ENCODE peak calls at places on chromosome 19, in eight cellular contexts. O is SK-N-SH, S is astrocyte of the spinal cord, Y is colonic mucosa, I is lower leg skin, C is cardiac fibroblast, V is GM23248, Q is heart right ventricle. B is an unnamed sample.

GRCh38 chr19:14530005-14530348 is 583 bp downstream of the TECR start:
- DNase-seq in O (no peak), S (no peak), Y (peak), I (no peak), C (no peak), V (no peak), Q (no peak), B (no peak)

GRCh38 chr19:48614436-48615144 is at the start of gene FAM83E:
- DNase-seq in O (no peak), S (no peak), Y (peak), I (no peak), C (no peak), V (peak), Q (no peak), B (no peak)

GRCh38 chr19:47742636-47743035 is 2.7 kb upstream of the NOP53 start:
- DNase-seq in O (no peak), S (peak), Y (no peak), I (no peak), C (no peak), V (peak), Q (no peak), B (no peak)

GRCh38 chr19:14434543-14435319 is 1.6 kb downstream of the PKN1 start:
- DNase-seq in O (peak), S (peak), Y (peak), I (peak), C (peak), V (peak), Q (peak), B (peak)

GRCh38 chr19:12137541-12137940 is 2.6 kb downstream of the ZNF20 start:
- DNase-seq in O (no peak), S (no peak), Y (no peak), I (peak), C (no peak), V (peak), Q (no peak), B (no peak)

GRCh38 chr19:15467734-15468214 is 3.4 kb upstream of the RASAL3 start:
- DNase-seq in O (no peak), S (no peak), Y (no peak), I (no peak), C (no peak), V (no peak), Q (no peak), B (no peak)

GRCh38 chr19:48961051-48961649 is 4.0 kb upstream of the FTL start:
- DNase-seq in O (no peak), S (no peak), Y (no peak), I (no peak), C (no peak), V (no peak), Q (no peak), B (no peak)

GRCh38 chr19:17113127-17113785 is 37.7 kb downstream of the MYO9B start:
- DNase-seq in O (no peak), S (no peak), Y (no peak), I (no peak), C (no peak), V (no peak), Q (no peak), B (no peak)

GRCh38 chr19:23101241-23101640 is 15.6 kb upstream of the ZNF730 start:
- DNase-seq in O (no peak), S (no peak), Y (no peak), I (no peak), C (no peak), V (no peak), Q (no peak), B (no peak)

GRCh38 chr19:30371960-30372824 is at the start of gene ZNF536:
- DNase-seq in O (no peak), S (no peak), Y (no peak), I (peak), C (no peak), V (no peak), Q (no peak), B (no peak)

GRCh38 chr19:46728693-46729339 is 11.9 kb upstream of the PRKD2 start:
- DNase-seq in O (peak), S (peak), Y (peak), I (peak), C (peak), V (peak), Q (peak), B (no peak)

GRCh38 chr19:29606420-29606747 is 301 bp downstream of the POP4 start:
- DNase-seq in O (no peak), S (no peak), Y (peak), I (no peak), C (no peak), V (no peak), Q (no peak), B (no peak)

GRCh38 chr19:55086730-55087541 is 11.3 kb downstream of the EPS8L1 start:
- DNase-seq in O (peak), S (peak), Y (peak), I (peak), C (peak), V (peak), Q (peak), B (peak)

GRCh38 chr19:54430306-54431254 is 15.3 kb downstream of the TTYH1 start:
- DNase-seq in O (peak), S (no peak), Y (no peak), I (no peak), C (peak), V (peak), Q (peak), B (no peak)

GRCh38 chr19:35128398-35129057 is 6.3 kb downstream of the LGI4 start:
- DNase-seq in O (no peak), S (no peak), Y (no peak), I (no peak), C (no peak), V (no peak), Q (no peak), B (no peak)

GRCh38 chr19:4660993-4661392 is 9.1 kb downstream of the MYDGF start:
- DNase-seq in O (no peak), S (no peak), Y (no peak), I (no peak), C (peak), V (no peak), Q (no peak), B (no peak)

GRCh38 chr19:39539165-39539518 is 819 bp downstream of the EID2 start:
- DNase-seq in O (no peak), S (peak), Y (no peak), I (no peak), C (peak), V (no peak), Q (no peak), B (no peak)

GRCh38 chr19:37942516-37942902 is 35.5 kb downstream of the SIPA1L3 start:
- DNase-seq in O (no peak), S (no peak), Y (no peak), I (peak), C (no peak), V (no peak), Q (no peak), B (no peak)

GRCh38 chr19:7196721-7197168 is 97.5 kb downstream of the INSR start:
- DNase-seq in O (no peak), S (no peak), Y (peak), I (peak), C (peak), V (peak), Q (peak), B (no peak)

GRCh38 chr19:55688422-55689218 is 13.6 kb downstream of the EPN1 start:
- DNase-seq in O (no peak), S (no peak), Y (peak), I (no peak), C (no peak), V (no peak), Q (no peak), B (no peak)

GRCh38 chr19:31289976-31290375 is 59.3 kb downstream of the TSHZ3 start:
- DNase-seq in O (no peak), S (no peak), Y (no peak), I (no peak), C (no peak), V (no peak), Q (no peak), B (no peak)

GRCh38 chr19:45681391-45682015 is 10.2 kb downstream of the SNRPD2 start:
- DNase-seq in O (peak), S (peak), Y (peak), I (peak), C (peak), V (peak), Q (peak), B (peak)

GRCh38 chr19:45568732-45569131 is 15.9 kb downstream of the OPA3 start:
- DNase-seq in O (no peak), S (peak), Y (no peak), I (no peak), C (peak), V (peak), Q (no peak), B (no peak)

GRCh38 chr19:56942749-56943148 is 102.2 kb upstream of the PEG3 start:
- DNase-seq in O (peak), S (no peak), Y (peak), I (peak), C (no peak), V (peak), Q (peak), B (peak)

GRCh38 chr19:3556978-3557460 is 367 bp downstream of the MFSD12 start:
- DNase-seq in O (peak), S (no peak), Y (peak), I (no peak), C (no peak), V (peak), Q (no peak), B (no peak)

GRCh38 chr19:10009714-10010224 is 535 bp downstream of the COL5A3 start:
- DNase-seq in O (no peak), S (no peak), Y (no peak), I (no peak), C (peak), V (no peak), Q (no peak), B (no peak)

GRCh38 chr19:32519023-32519422 is 62.0 kb upstream of the PDCD5 start:
- DNase-seq in O (no peak), S (no peak), Y (no peak), I (no peak), C (peak), V (no peak), Q (no peak), B (no peak)

GRCh38 chr19:16143399-16144215 is at the start of gene HSH2D:
- DNase-seq in O (no peak), S (no peak), Y (peak), I (peak), C (no peak), V (no peak), Q (no peak), B (no peak)

GRCh38 chr19:42370068-42370520 is 20.0 kb downstream of the CNFN start:
- DNase-seq in O (no peak), S (no peak), Y (no peak), I (no peak), C (no peak), V (no peak), Q (no peak), B (no peak)

GRCh38 chr19:40264314-40265054 is 20.7 kb downstream of the AKT2 start:
- DNase-seq in O (no peak), S (no peak), Y (no peak), I (no peak), C (no peak), V (no peak), Q (no peak), B (no peak)

GRCh38 chr19:5293607-5294089 is 47.0 kb downstream of the PTPRS start:
- DNase-seq in O (peak), S (peak), Y (no peak), I (peak), C (peak), V (peak), Q (no peak), B (no peak)

GRCh38 chr19:58305932-58306323 is 751 bp downstream of the ERVK3-1 start:
- DNase-seq in O (peak), S (peak), Y (peak), I (no peak), C (no peak), V (peak), Q (no peak), B (no peak)

GRCh38 chr19:38452430-38453366 is 19.2 kb downstream of the RYR1 start:
- DNase-seq in O (peak), S (no peak), Y (peak), I (no peak), C (no peak), V (peak), Q (no peak), B (no peak)

GRCh38 chr19:2207991-2208860 is 27.9 kb downstream of the PLEKHJ1 start:
- DNase-seq in O (no peak), S (peak), Y (peak), I (peak), C (peak), V (peak), Q (peak), B (no peak)

GRCh38 chr19:35896643-35897040 is 3.7 kb downstream of the NFKBID start:
- DNase-seq in O (no peak), S (no peak), Y (no peak), I (no peak), C (no peak), V (no peak), Q (no peak), B (no peak)

GRCh38 chr19:38046254-38047047 is 139.4 kb downstream of the SIPA1L3 start:
- DNase-seq in O (no peak), S (no peak), Y (peak), I (no peak), C (no peak), V (no peak), Q (no peak), B (no peak)

GRCh38 chr19:1167687-1168561 is 6.1 kb downstream of the SBNO2 start:
- DNase-seq in O (no peak), S (no peak), Y (no peak), I (peak), C (no peak), V (no peak), Q (no peak), B (no peak)

GRCh38 chr19:1170938-1171754 is 2.9 kb downstream of the SBNO2 start:
- DNase-seq in O (no peak), S (no peak), Y (no peak), I (peak), C (no peak), V (peak), Q (no peak), B (no peak)

GRCh38 chr19:1169921-1170885 is 3.9 kb downstream of the SBNO2 start:
- DNase-seq in O (peak), S (peak), Y (no peak), I (no peak), C (no peak), V (peak), Q (no peak), B (no peak)

GRCh38 chr19:1168562-1168873 is 5.5 kb downstream of the SBNO2 start:
- DNase-seq in O (no peak), S (no peak), Y (no peak), I (no peak), C (no peak), V (no peak), Q (no peak), B (no peak)

GRCh38 chr19:1168877-1169791 is 4.9 kb downstream of the SBNO2 start:
- DNase-seq in O (no peak), S (peak), Y (no peak), I (peak), C (peak), V (peak), Q (no peak), B (no peak)
- H3K4me3 ChIP-seq in O (peak), S (peak), Y (peak), I (no peak), C (peak), V (no peak), Q (no peak), B (peak)

GRCh38 chr19:50724522-50725217 is 1.5 kb downstream of the CLEC11A start:
- DNase-seq in O (peak), S (peak), Y (peak), I (peak), C (peak), V (peak), Q (peak), B (peak)

GRCh38 chr19:50722248-50723013 is 733 bp upstream of the CLEC11A start:
- DNase-seq in O (no peak), S (no peak), Y (no peak), I (no peak), C (no peak), V (peak), Q (no peak), B (no peak)

GRCh38 chr19:50725218-50725931 is 2.2 kb downstream of the CLEC11A start:
- DNase-seq in O (no peak), S (no peak), Y (no peak), I (no peak), C (no peak), V (no peak), Q (no peak), B (no peak)

GRCh38 chr19:50723069-50723468 is at the start of gene CLEC11A:
- DNase-seq in O (no peak), S (peak), Y (peak), I (peak), C (peak), V (peak), Q (peak), B (no peak)

DNA sequence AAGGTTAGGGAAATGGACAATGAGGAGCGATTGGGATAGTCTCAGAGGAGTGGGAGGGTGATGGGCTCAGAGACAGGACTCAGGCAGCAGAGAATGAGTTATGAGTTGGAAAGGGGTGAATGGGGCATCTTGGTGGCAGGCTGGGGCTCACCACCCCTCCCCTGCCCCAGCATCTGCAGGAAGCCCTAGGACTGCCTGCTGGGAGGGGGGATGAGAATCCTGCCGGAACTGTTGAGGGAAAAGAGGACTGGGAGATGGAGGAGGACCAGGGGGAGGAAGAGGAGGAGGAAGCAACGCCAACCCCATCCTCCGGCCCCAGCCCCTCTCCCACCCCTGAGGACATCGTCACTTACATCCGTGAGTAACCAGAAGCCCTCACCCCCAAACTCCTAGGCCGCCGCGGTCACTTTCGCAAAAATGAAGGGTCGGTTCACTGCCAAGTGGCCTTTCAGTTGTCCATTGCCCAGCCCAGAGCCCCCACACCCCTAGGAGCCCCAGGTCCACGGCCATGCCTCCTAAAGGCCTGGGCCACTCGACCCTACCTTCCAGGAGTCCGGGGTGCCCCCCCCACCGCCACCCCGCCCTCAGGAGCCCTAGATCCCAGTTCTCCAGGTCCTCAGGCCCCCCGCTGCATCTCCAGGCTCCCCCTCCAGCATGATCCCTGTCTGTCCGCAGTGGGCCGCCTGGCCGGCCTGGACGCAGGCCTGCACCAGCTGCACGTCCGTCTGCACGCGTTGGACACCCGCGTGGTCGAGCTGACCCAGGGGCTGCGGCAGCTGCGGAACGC is 764 bp downstream of the CLEC11A start:
- DNase-seq in O (no peak), S (no peak), Y (no peak), I (no peak), C (no peak), V (peak), Q (no peak), B (no peak)
- H3K4me3 ChIP-seq in O (peak), S (peak), Y (peak), I (peak), C (peak), V (peak), Q (peak), B (peak)

DNA sequence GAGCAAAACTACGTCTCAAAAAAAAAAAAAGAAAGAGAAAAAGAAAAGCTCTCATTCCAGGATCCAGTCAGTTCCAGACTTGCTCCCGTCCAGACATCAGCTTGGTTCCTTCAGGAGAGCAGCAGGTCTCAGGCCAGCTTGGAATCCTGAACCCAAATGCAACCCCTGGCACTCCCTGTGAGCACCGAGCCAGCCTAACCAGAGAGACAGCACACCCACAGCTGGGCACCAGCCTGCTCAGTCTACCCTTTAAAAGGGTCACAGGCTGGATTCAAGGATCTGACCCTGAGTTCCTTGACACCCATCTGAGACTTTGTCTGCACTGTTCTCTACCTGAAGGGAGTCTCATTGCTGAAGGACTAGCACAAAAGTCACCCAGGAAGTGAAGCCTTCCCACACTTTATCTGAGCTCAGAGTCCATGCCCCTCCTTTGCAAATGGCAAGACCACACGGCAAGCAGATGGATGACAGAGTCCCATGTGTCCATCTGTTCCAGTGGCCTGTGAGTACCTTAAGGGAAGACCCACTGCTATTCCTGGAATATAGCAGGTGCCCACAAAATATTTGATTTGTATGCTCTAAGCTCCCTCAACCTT is 1.4 kb downstream of the PEPD start:
- DNase-seq in O (no peak), S (no peak), Y (no peak), I (no peak), C (no peak), V (no peak), Q (no peak), B (no peak)
- H3K4me3 ChIP-seq in O (peak), S (no peak), Y (no peak), I (no peak), C (no peak), V (no peak), Q (no peak), B (peak)

GRCh38 chr19:18506545-18506944 is 15.3 kb downstream of the ELL start:
- DNase-seq in O (no peak), S (no peak), Y (no peak), I (no peak), C (no peak), V (no peak), Q (no peak), B (no peak)
- H3K4me3 ChIP-seq in O (no peak), S (no peak), Y (no peak), I (no peak), C (no peak), V (no peak), Q (no peak), B (peak)

B was measured in coronary artery.